ENCODE peak calls at places on chromosomes 2 and 18, in four cellular contexts. A is GM10248, L is RWPE1, J is endothelial cell. X is an unnamed sample.

GRCh38 chr18:57890266-57890665 is 87.2 kb upstream of the ATP8B1 start:
- DNase-seq in A (no peak), L (no peak), J (no peak), X (no peak)

GRCh38 chr2:237128026-237128703 is 42.5 kb downstream of the COPS8 start:
- DNase-seq in L (peak; percentile 97), A (no peak), J (peak; percentile 13), X (no peak)

GRCh38 chr2:157746234-157746950 is 117.7 kb upstream of the ACVR1C start:
- DNase-seq in J (no peak), L (no peak), A (no peak), X (no peak)

GRCh38 chr18:44557626-44558151 is 123.0 kb upstream of the SETBP1 start:
- DNase-seq in L (no peak), J (no peak), A (no peak), X (no peak)

GRCh38 chr2:19623488-19623887 is 265.1 kb upstream of the OSR1 start:
- DNase-seq in L (peak; percentile 63), J (no peak), A (no peak), X (no peak)

GRCh38 chr18:45733535-45733934 is 9.6 kb downstream of the SLC14A1 start:
- DNase-seq in L (no peak), A (no peak), J (no peak), X (no peak)

GRCh38 chr2:217993817-217994459 is 8.9 kb downstream of the TNS1 start:
- DNase-seq in A (peak; percentile 80), J (peak; percentile 82), L (no peak), X (peak; percentile 75)

GRCh38 chr2:240424341-240425235 is 10.9 kb upstream of the GPC1 start:
- DNase-seq in J (no peak), L (no peak), A (no peak), X (no peak)

GRCh38 chr2:48282281-48282680 is 247.7 kb upstream of the STON1 start:
- DNase-seq in A (no peak), L (no peak), J (no peak), X (no peak)

GRCh38 chr2:126657636-126658315 is 1.8 kb downstream of the GYPC start:
- DNase-seq in J (peak; percentile 51), L (peak; percentile 30), A (peak; percentile 71), X (peak; percentile 81)

GRCh38 chr2:189555243-189555642 is 25.3 kb downstream of the SLC40A1 start:
- DNase-seq in L (no peak), J (no peak), A (no peak), X (no peak)

GRCh38 chr18:9575558-9575957 is 38.8 kb downstream of the PPP4R1 start:
- DNase-seq in L (peak; percentile 72), A (peak; percentile 51), J (peak; percentile 67), X (peak; percentile 31)

GRCh38 chr2:3868012-3868411 is 164.6 kb downstream of the DCDC2C start:
- DNase-seq in A (no peak), J (no peak), L (no peak), X (no peak)

GRCh38 chr18:55090566-55091187 is 131.4 kb upstream of the CCDC68 start:
- DNase-seq in A (no peak), J (no peak), L (no peak), X (no peak)

GRCh38 chr18:63980896-63981454 is 11.1 kb downstream of the SERPINB8 start:
- DNase-seq in J (no peak), L (no peak), A (no peak), X (no peak)

GRCh38 chr2:134912406-134912805 is 6.2 kb upstream of the CCNT2 start:
- DNase-seq in A (no peak), J (no peak), L (peak; percentile 6), X (no peak)

GRCh38 chr2:109340381-109340780 is 211.4 kb downstream of the SH3RF3 start:
- DNase-seq in J (no peak), A (no peak), L (no peak), X (no peak)

GRCh38 chr2:90221300-90221651 is 1529.8 kb downstream of the RPIA start:
- DNase-seq in J (no peak), L (no peak), A (no peak), X (no peak)

GRCh38 chr2:85423525-85423924 is 5.0 kb downstream of the SH2D6 start:
- DNase-seq in J (no peak), A (no peak), L (no peak), X (no peak)

GRCh38 chr2:25259744-25260124 is 82.0 kb downstream of the DNMT3A start:
- DNase-seq in L (no peak), A (no peak), J (no peak), X (no peak)

GRCh38 chr18:34153711-34154110 is 71.0 kb downstream of the NOL4 start:
- DNase-seq in L (no peak), J (no peak), A (no peak), X (no peak)

GRCh38 chr2:175807031-175807873 is 194.8 kb downstream of the LNPK start:
- DNase-seq in L (no peak), A (no peak), J (no peak), X (no peak)

GRCh38 chr2:56656826-56657225 is 473.0 kb downstream of the CCDC85A start:
- DNase-seq in J (no peak), L (no peak), A (no peak), X (no peak)

GRCh38 chr2:19104503-19104902 is 253.9 kb downstream of the OSR1 start:
- DNase-seq in J (no peak), A (no peak), L (peak; percentile 88), X (no peak)

GRCh38 chr2:122168799-122169198 is 413.3 kb downstream of the TSN start:
- DNase-seq in J (peak; percentile 30), A (no peak), L (no peak), X (no peak)

GRCh38 chr2:26355038-26355995 is 8.7 kb upstream of the ADGRF3 start:
- DNase-seq in A (no peak), L (peak; percentile 86), J (no peak), X (no peak)

GRCh38 chr18:62811674-62812073 is 96.3 kb downstream of the PHLPP1 start:
- DNase-seq in J (no peak), A (no peak), L (no peak), X (no peak)

GRCh38 chr2:124187948-124188347 is 162.9 kb downstream of the CNTNAP5 start:
- DNase-seq in L (no peak), J (no peak), A (no peak), X (no peak)

GRCh38 chr2:37060446-37060845 is 23.7 kb downstream of the HEATR5B start:
- DNase-seq in J (no peak), A (no peak), L (no peak), X (no peak)

GRCh38 chr2:85441859-85442258 is 23.3 kb downstream of the SH2D6 start:
- DNase-seq in J (no peak), A (no peak), L (no peak), X (no peak)

GRCh38 chr2:97699765-97700444 is 13.5 kb upstream of the ZAP70 start:
- DNase-seq in L (peak; percentile 55), J (peak; percentile 78), A (peak; percentile 61), X (peak; percentile 63)

GRCh38 chr2:159010963-159011362 is 42.5 kb downstream of the TANC1 start:
- DNase-seq in L (no peak), J (no peak), A (no peak), X (no peak)

GRCh38 chr2:27627963-27628766 is 647 bp downstream of the CCDC121 start:
- DNase-seq in J (no peak), A (no peak), L (peak; percentile 86), X (no peak)

GRCh38 chr2:82839046-82839445 is 1620.0 kb downstream of the SUCLG1 start:
- DNase-seq in J (no peak), L (no peak), A (no peak), X (no peak)

GRCh38 chr2:946073-947005 is 4.3 kb upstream of the SNTG2 start:
- DNase-seq in J (no peak), A (no peak), L (no peak), X (no peak)

GRCh38 chr2:100137877-100138570 is 4.4 kb downstream of the AFF3 start:
- DNase-seq in A (no peak), J (no peak), L (no peak), X (no peak)

GRCh38 chr2:39730685-39731302 is 48.3 kb downstream of the THUMPD2 start:
- DNase-seq in J (peak; percentile 10), L (peak; percentile 26), A (peak; percentile 35), X (peak; percentile 39)
- TF ChIP-seq CTCF in J (peak; percentile 52), L (no peak), A (peak; percentile 59), X (peak; percentile 52)

DNA sequence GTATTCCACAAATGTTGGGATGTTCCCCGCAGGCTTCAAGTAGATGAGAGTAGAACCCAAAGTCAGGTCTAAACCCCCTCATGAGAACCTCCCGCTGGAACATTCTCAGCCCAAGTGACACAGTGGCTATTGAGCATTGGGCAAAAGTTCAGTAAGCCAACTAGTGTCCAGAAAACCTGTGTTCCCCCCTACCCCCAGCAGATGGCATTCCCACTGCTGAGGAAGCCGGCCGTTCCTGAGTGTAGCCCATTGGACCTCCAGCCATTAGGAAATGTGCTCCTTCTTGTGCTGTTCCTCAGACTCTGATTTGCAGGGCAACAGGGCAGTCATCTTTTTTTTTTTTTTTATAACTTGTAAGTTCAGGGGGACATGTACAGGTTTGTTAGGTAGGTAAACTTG is 152.1 kb downstream of the NCK2 start:
- DNase-seq in L (no peak), A (no peak), J (no peak), X (no peak)
- TF ChIP-seq CTCF in L (no peak), A (no peak), J (peak; percentile 31), X (no peak)

GRCh38 chr2:70003093-70003830 is 41.8 kb upstream of the ASPRV1 start:
- DNase-seq in J (no peak), L (no peak), A (no peak), X (no peak)
- TF ChIP-seq CTCF in J (no peak), L (no peak), A (no peak), X (no peak)

GRCh38 chr18:11874676-11875075 is 23.5 kb downstream of the CHMP1B start:
- DNase-seq in A (no peak), L (no peak), J (no peak), X (no peak)
- TF ChIP-seq CTCF in A (no peak), L (no peak), J (no peak), X (no peak)

GRCh38 chr18:3924455-3924854 is 474.5 kb downstream of the TGIF1 start:
- DNase-seq in L (no peak), A (no peak), J (no peak), X (no peak)
- TF ChIP-seq CTCF in L (no peak), A (no peak), J (no peak), X (no peak)

DNA sequence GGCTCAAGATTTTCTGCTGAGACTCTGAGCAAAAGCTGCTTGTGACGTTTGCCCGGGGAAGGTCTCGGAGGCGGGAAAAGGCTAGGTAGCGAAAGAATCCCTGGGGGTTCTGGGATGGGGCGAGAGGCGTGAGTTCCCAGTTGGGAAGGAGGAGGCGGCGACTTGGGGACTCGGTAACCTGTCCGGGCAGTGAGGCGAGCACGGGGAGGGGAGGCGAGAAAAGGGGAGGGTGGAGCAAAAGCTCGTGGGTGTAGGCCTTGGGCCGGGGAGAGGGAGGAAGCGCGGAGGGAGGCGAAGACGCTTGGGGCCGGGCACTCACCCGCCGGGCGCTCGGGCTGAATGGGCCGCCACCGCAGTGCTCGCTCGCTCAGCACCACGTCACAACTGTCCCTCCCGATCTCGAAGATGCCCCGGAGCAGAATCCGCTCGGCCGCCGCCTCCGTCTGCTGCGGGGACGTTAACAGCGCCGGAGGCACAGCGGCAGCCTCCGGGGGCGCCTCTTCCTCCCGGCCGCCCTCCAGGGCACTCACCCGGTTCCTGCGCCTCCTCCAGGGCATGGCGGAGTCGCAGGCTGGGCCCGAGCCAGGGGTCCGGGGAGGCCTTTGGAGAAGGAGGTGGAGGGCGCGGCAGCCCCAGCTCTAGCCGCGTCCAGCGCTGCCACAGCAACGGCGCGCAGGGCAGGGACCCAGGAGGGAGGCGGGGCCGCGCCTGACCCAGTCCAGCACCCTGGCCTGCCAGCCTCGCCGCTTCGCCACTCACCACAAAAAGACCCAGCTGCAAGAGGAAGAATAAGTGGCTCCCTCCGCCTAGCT is at the start of gene CERKL:
- DNase-seq in A (peak; percentile 79), L (peak; percentile 37), J (peak; percentile 43), X (peak; percentile 78)
- TF ChIP-seq CTCF in A (no peak), L (no peak), J (no peak), X (no peak)